ENCODE peak calls at places on chromosomes 5 and 9, in nine cellular contexts. M, N, Y, S, K, V, C, X and Q are unnamed samples.

GRCh38 chr5:68268363-68269130 is 53.0 kb downstream of the PIK3R1 start:
- DNase-seq in V (no peak), Y (no peak), N (no peak), X (no peak), C (no peak), S (no peak), M (no peak), K (no peak), Q (no peak)

GRCh38 chr5:156328176-156328575 is 1.2 kb downstream of the SGCD start:
- DNase-seq in M (no peak), C (no peak), X (no peak), S (no peak), K (no peak), N (no peak), V (no peak), Y (no peak), Q (no peak)

GRCh38 chr5:160432188-160432587 is 10.5 kb downstream of the PTTG1 start:
- DNase-seq in N (no peak), M (no peak), V (no peak), Y (no peak), S (no peak), C (no peak), X (no peak), K (no peak), Q (no peak)

GRCh38 chr9:91884153-91884552 is 65.9 kb downstream of the ROR2 start:
- DNase-seq in X (no peak), M (no peak), C (no peak), S (no peak), V (no peak), K (no peak), N (no peak), Y (no peak), Q (no peak)

GRCh38 chr5:34499001-34499734 is 157.0 kb upstream of the RAI14 start:
- DNase-seq in K (peak), Y (no peak), S (no peak), C (no peak), V (no peak), X (no peak), N (no peak), M (no peak), Q (peak)

GRCh38 chr5:4640793-4641192 is 499.3 kb upstream of the ADAMTS16 start:
- DNase-seq in M (no peak), S (peak), C (no peak), Y (no peak), V (no peak), N (peak), X (no peak), K (peak), Q (no peak)

GRCh38 chr5:5708367-5708919 is 286.0 kb downstream of the ICE1 start:
- DNase-seq in M (no peak), N (no peak), V (no peak), X (no peak), Y (no peak), K (no peak), C (no peak), S (no peak), Q (no peak)

GRCh38 chr5:126780165-126780827 is 3.4 kb downstream of the LMNB1 start:
- DNase-seq in N (no peak), X (peak), V (no peak), M (peak), S (no peak), C (peak), Y (peak), K (peak), Q (peak)

GRCh38 chr5:67537439-67538342 is 341.1 kb upstream of the CD180 start:
- DNase-seq in N (no peak), V (no peak), M (no peak), X (no peak), K (peak), Y (no peak), C (no peak), S (no peak), Q (peak)

GRCh38 chr9:136118367-136119258 is at the start of gene TMEM250:
- DNase-seq in C (peak), M (peak), K (peak), N (peak), V (peak), Y (peak), S (peak), X (peak), Q (peak)

GRCh38 chr5:9774472-9775079 is 144.4 kb upstream of the TAS2R1 start:
- DNase-seq in X (no peak), V (no peak), S (no peak), K (peak), N (peak), Y (peak), M (no peak), C (no peak), Q (peak)

GRCh38 chr9:7965091-7965490 is 165.5 kb upstream of the DMAC1 start:
- DNase-seq in K (no peak), M (no peak), V (no peak), X (no peak), N (no peak), Y (no peak), C (no peak), S (no peak), Q (no peak)

GRCh38 chr9:22237497-22238363 is 208.9 kb upstream of the DMRTA1 start:
- DNase-seq in Y (peak), C (no peak), S (no peak), N (no peak), X (no peak), K (peak), M (no peak), V (no peak), Q (peak)

GRCh38 chr9:92980085-92980745 is 32.9 kb downstream of the FGD3 start:
- DNase-seq in M (no peak), S (no peak), Y (no peak), V (no peak), X (no peak), K (no peak), C (no peak), N (no peak), Q (no peak)

GRCh38 chr9:99472240-99472915 is 250.3 kb downstream of the SEC61B start:
- DNase-seq in S (no peak), Y (no peak), C (no peak), V (no peak), X (no peak), K (no peak), M (no peak), N (no peak), Q (no peak)

GRCh38 chr5:151706906-151707305 is 20.2 kb upstream of the SPARC start:
- DNase-seq in N (no peak), M (no peak), Y (no peak), K (no peak), C (no peak), V (no peak), X (no peak), S (no peak), Q (no peak)

GRCh38 chr5:100430268-100430900 is 104.8 kb upstream of the FAM174A start:
- DNase-seq in C (peak), Y (peak), S (peak), V (no peak), N (no peak), M (peak), K (peak), X (peak), Q (peak)

GRCh38 chr5:144335561-144335960 is 164.9 kb downstream of the KCTD16 start:
- DNase-seq in Y (no peak), V (no peak), M (no peak), S (no peak), C (no peak), X (no peak), K (no peak), N (peak), Q (no peak)

GRCh38 chr5:139915834-139916233 is 120.2 kb downstream of the PSD2 start:
- DNase-seq in S (no peak), N (no peak), K (no peak), C (no peak), X (no peak), Y (no peak), V (no peak), M (no peak), Q (no peak)

GRCh38 chr5:138243794-138244193 is 30.6 kb downstream of the GFRA3 start:
- DNase-seq in K (no peak), V (no peak), Y (no peak), C (no peak), X (no peak), S (no peak), M (no peak), N (no peak), Q (no peak)

GRCh38 chr5:141476132-141476909 is 555 bp downstream of the PCDHGC3 start:
- DNase-seq in X (peak), N (peak), M (peak), Y (no peak), V (no peak), C (no peak), K (peak), S (no peak), Q (peak)